ENCODE peak calls at places on chromosomes 3 and 15, in four cellular contexts. U, G, Z and B are unnamed samples.

GRCh38 chr3:160566499-160566898 is 1.1 kb upstream of the KPNA4 start:
- DNase-seq in G (no peak), Z (no peak), U (no peak), B (no peak)

GRCh38 chr3:55330756-55331155 is 156.3 kb downstream of the WNT5A start:
- DNase-seq in Z (no peak), G (no peak), U (no peak), B (peak)

GRCh38 chr3:87260270-87260669 is 16.1 kb downstream of the POU1F1 start:
- DNase-seq in U (peak), Z (peak), G (no peak), B (peak)

GRCh38 chr3:66931286-66931685 is 66.8 kb upstream of the KBTBD8 start:
- DNase-seq in G (no peak), Z (no peak), U (peak), B (no peak)

GRCh38 chr3:45153658-45154437 is 7.7 kb upstream of the CDCP1 start:
- DNase-seq in G (no peak), Z (no peak), U (no peak), B (peak)

GRCh38 chr15:28098360-28098765 is 752 bp downstream of the OCA2 start:
- DNase-seq in G (peak), U (no peak), Z (no peak), B (no peak)

GRCh38 chr15:77418341-77419049 is 1.4 kb downstream of the PEAK1 start:
- DNase-seq in G (no peak), U (no peak), Z (no peak), B (peak)

GRCh38 chr3:183306798-183307671 is 54.0 kb downstream of the B3GNT5 start:
- DNase-seq in G (peak), U (peak), Z (peak), B (peak)

GRCh38 chr3:11558002-11558401 is 85.7 kb downstream of the VGLL4 start:
- DNase-seq in G (peak), Z (no peak), U (no peak), B (peak)

GRCh38 chr3:169104541-169104940 is 559.0 kb downstream of the MECOM start:
- DNase-seq in G (no peak), Z (no peak), U (no peak), B (peak)

GRCh38 chr3:58998476-58999117 is 51.2 kb downstream of the CFAP20DC start:
- DNase-seq in Z (no peak), G (no peak), U (no peak), B (peak)

GRCh38 chr3:5192568-5193319 is 5.2 kb downstream of the EDEM1 start:
- DNase-seq in G (no peak), Z (no peak), U (no peak), B (no peak)

GRCh38 chr3:170078620-170079281 is 41.0 kb downstream of the GPR160 start:
- DNase-seq in U (no peak), Z (no peak), G (no peak), B (no peak)

DNA sequence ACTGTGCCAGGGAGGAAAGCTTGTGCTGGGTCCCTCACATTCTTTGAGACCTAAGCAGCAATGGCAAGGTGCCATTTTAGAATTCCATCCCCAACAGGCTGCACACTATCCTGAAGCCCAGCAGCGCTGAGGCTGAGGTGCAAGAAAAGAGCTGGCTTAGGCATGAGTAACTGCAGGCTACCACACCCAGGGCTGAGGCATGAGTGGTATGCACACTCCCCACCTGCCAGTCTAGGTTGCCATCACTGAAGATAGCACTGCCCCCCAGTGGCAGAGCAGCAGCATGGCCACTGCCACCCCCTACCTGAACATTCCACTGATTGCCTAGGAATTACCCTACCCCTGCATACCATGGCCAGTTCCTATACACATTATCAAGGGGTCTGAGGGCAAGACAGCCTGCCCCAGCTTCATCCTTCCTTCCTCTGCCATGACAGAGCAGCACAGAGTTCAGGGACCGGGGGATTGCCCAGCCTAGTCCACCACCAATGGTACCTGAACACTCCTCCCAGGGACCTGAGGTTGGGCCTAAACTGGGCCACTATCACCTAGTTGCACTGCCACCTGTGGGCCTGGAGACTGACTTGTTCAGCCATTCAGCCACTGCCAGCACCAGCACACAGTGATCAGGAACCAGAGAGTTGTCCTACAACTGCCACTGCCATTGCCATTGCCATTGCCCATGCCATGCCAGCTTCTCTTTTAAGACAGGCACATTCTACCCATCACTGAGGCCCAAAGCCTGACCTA is 129.8 kb downstream of the SATB1 start:
- DNase-seq in G (peak), Z (peak), U (peak), B (no peak)
- TF ChIP-seq CTCF in G (peak), Z (peak), U (peak), B (peak)

DNA sequence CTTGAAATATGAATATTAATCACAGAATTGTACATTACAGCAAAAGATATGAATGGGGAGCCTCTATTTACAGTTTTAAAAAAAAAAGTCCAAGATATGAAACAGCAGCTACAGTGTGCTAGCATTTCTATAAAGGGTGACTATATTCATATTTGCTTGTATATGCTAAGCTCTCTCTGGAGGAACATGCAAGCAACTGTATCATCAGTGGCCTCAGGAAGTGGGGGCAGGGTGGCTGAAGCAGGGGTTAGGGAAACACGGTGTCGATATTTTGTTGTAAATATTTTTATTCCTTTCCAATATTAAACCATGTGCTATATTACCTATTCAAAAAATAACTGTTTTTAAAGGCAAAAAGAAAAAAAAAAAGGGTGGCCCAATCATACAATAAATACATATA is 2.3 kb downstream of the UACA start:
- DNase-seq in G (no peak), U (no peak), Z (no peak), B (peak)
- H3K4me3 ChIP-seq in G (no peak), U (peak), Z (no peak), B (peak)

DNA sequence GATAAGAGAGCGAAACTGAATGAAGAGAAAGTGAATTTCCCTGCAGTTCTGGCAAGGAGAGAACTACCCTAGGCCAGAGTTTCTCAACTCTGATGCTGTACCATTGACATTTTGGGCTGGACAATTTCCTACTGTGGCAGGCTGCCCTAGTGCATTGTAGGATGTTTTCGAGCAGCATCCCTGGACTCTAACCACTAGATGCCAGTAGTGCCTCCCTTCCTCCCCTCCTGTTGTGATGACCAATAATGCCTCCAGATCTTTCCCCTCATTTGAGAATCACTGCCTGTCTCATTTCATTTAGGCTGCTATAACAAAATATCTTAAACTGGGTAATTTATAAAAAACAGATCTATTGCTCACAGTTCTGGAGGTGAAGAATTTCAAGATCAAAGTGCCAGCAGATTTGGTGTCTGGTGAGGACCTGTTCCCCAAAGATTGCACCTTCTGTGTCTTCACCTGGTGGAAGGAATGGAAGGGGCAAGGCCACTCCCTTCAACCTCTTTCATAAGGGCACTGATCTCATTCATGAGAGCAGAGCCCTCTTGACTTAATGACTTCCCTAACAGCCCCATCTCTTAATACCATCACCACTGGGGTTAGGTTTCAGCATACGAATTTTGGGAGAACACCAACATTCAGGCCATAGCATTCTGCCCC is 188.9 kb upstream of the MEIS2 start:
- DNase-seq in U (peak), Z (no peak), G (no peak), B (no peak)
- TF ChIP-seq CTCF in U (peak), Z (no peak), G (no peak), B (peak)

DNA sequence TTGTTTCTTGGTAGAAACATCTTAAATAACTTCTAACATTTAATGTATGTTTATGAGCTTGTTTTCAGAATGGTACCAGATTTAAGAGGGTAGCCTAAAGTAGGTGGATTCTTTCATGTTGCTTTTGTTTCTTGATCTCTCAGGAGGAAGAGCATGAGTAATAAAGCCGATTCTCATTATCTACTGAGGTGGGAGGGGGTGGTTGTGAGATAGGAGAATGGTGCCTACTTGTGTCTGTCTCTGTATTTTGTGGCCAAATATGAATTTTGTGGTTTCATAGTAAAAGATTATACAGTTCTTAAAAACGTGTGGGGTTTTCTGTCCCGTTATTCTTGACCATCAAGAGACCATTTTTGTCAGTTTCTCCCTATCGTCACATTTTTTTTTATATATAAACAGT is 2.2 kb downstream of the ATP2C1 start:
- DNase-seq in Z (no peak), G (no peak), U (no peak), B (no peak)
- H3K4me3 ChIP-seq in Z (no peak), G (no peak), U (peak), B (peak)

DNA sequence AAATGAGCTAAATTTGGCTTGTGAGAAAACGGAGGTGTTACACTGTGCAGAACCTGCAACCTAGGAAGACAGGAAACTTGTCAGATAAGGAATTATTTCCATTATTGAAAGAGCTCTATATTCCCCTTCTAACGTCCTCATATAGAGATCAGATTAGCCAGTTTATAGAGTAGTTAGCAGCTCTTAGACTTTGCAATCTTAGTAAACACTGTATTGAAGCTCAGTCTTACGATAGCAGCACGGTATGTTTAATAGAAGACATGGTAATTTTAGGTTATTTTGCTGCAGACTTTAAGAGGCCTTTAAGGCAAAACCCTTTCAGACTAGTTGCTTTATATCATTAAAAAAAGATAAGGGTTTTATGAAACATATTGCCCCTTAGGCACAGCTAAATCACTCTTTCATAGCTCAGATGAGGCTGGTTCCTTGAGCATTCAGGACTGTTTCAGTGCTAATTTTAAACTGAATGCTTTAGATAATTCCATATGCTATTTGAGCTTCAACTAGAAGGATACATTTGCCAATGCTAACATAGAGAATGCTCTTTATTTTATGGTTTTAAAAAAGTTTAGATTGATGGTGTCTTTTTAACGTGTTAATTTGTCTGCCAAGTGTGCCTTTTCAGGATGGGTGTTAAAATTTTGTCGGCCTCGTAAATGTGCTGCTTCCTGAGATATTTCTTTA is 234.3 kb downstream of the PYDC2 start:
- DNase-seq in G (no peak), U (no peak), Z (no peak), B (no peak)
- TF ChIP-seq CTCF in G (no peak), U (no peak), Z (no peak), B (no peak)

DNA sequence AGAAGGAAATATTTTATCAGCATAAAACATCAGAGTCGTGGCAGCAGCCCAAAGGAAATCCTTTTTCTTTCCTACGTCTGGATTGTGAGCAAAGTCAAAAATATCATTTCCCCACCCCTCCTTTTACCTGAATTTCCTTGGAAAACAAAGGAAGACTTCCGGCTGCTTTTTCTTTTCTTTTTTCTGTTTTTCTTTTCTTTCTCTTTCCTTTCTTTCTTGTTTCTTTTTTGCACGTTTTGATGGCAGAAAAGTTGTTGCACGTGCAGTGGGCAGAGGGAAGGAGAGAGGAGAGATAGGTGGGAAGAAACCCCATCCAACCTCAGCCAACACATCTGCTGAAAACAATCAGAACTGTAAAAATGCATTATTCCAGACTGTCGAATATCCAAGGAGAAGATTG is 544 bp upstream of the MYO1E start:
- DNase-seq in Z (no peak), G (no peak), U (no peak), B (no peak)
- H3K4me3 ChIP-seq in Z (peak), G (peak), U (peak), B (peak)

GRCh38 chr3:190010486-190010885 is 110.2 kb downstream of the P3H2 start:
- DNase-seq in G (no peak), Z (no peak), U (no peak), B (no peak)

GRCh38 chr3:190014940-190015339 is 105.8 kb downstream of the P3H2 start:
- DNase-seq in U (no peak), G (no peak), Z (no peak), B (no peak)

GRCh38 chr3:190013943-190014924 is 106.5 kb downstream of the P3H2 start:
- DNase-seq in G (no peak), Z (no peak), U (no peak), B (no peak)

GRCh38 chr3:190012784-190013183 is 107.9 kb downstream of the P3H2 start:
- DNase-seq in Z (no peak), G (no peak), U (no peak), B (no peak)

DNA sequence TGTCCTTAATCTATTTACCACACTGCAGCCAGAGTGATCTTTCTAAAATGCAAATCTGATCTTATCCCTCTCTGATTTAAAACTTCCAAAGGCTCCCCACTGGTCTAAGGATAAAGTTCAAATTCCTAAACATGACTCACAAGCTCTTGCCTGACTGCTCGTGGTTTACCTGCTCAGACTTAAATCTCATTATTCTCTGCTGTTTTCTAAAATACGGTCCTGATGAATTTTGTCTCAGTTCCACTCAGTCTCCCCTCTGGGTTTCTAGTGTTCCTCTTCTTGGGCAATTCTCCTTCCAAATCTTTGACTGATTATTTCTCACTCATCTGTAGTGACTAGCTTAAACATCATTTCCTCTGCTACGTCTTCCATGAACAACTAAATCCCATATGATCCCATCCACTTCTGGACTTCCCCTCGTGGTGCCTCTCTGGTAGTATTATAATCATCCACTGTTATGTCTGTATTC is 108.3 kb downstream of the P3H2 start:
- DNase-seq in U (no peak), G (no peak), Z (no peak), B (peak)
- TF ChIP-seq CTCF in U (no peak), G (no peak), Z (no peak), B (no peak)

GRCh38 chr15:74422370-74422722 is 11.4 kb downstream of the SEMA7A start:
- DNase-seq in U (peak), G (no peak), Z (no peak), B (no peak)
- H3K4me3 ChIP-seq in U (no peak), G (no peak), Z (no peak), B (no peak)

DNA sequence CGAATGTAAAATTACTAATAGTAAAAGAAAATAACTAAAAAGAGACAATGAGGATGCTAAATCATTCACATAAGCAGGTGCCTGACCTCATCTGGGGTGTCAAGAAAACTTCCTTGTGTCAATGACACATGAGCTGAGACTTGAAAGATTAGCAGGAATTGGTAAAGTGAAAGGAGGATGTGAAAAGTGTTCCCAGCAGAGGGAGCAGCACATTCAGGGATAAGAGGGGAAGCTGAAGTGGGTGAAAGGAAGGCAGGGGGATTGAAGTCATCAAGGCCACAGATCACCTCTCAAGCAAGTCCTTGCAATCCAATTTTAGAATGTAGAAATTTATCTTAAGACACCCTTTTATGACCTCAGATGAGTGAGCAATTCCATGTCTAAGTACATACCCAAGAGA is 60.2 kb upstream of the ACP3 start:
- DNase-seq in Z (peak), G (no peak), U (peak), B (peak)
- TF ChIP-seq CTCF in Z (peak), G (peak), U (peak), B (peak)

GRCh38 chr3:23819599-23820360 is 14.0 kb downstream of the UBE2E1 start:
- DNase-seq in U (no peak), G (no peak), Z (no peak), B (no peak)
- H3K4me3 ChIP-seq in U (no peak), G (no peak), Z (no peak), B (no peak)